ENCODE peak calls at places on chromosomes 5 and 9, in four cellular contexts. S is Calu3, C is GM03348, E is GM12865. U is an unnamed sample.
A peak's percentile ranks its signal among the peaks of the same experiment; 100 is the strongest.

GRCh38 chr5:6713274-6714181 is at the start of gene TENT4A:
- DNase-seq in C (peak; percentile 99), E (no peak), S (no peak), U (no peak)

GRCh38 chr9:96871176-96871575 is 16.9 kb upstream of the ZNF782 start:
- DNase-seq in C (no peak), E (no peak), S (no peak), U (no peak)

GRCh38 chr5:59025734-59026133 is 442.9 kb downstream of the RAB3C start:
- DNase-seq in E (no peak), C (no peak), S (no peak), U (no peak)

GRCh38 chr5:43110606-43111170 is 10.0 kb upstream of the ZNF131 start:
- DNase-seq in C (no peak), E (peak; percentile 62), S (peak; percentile 46), U (no peak)

GRCh38 chr5:140835622-140836510 is 1.8 kb downstream of the PCDHA7 start:
- DNase-seq in E (no peak), C (no peak), S (no peak), U (no peak)

GRCh38 chr9:136614372-136614922 is 48.3 kb upstream of the EGFL7 start:
- DNase-seq in C (peak; percentile 56), S (no peak), E (no peak), U (peak; percentile 97)

GRCh38 chr5:77881528-77881927 is 105.4 kb upstream of the TBCA start:
- DNase-seq in E (no peak), C (no peak), S (no peak), U (no peak)

GRCh38 chr5:68396722-68397121 is 181.2 kb downstream of the PIK3R1 start:
- DNase-seq in C (no peak), E (no peak), S (peak; percentile 80), U (no peak)

GRCh38 chr9:36676823-36677521 is 104.3 kb downstream of the MELK start:
- DNase-seq in C (no peak), E (no peak), S (no peak), U (no peak)

GRCh38 chr5:167528651-167529050 is 762.8 kb upstream of the WWC1 start:
- DNase-seq in C (no peak), E (no peak), S (no peak), U (no peak)

GRCh38 chr9:75169623-75170022 is 81.3 kb downstream of the OSTF1 start:
- DNase-seq in C (no peak), E (no peak), S (no peak), U (no peak)

GRCh38 chr9:80874276-80874675 is 815.1 kb downstream of the TLE1 start:
- DNase-seq in E (no peak), S (no peak), C (peak; percentile 1), U (peak; percentile 93)

GRCh38 chr9:18385676-18386075 is 88.3 kb upstream of the ADAMTSL1 start:
- DNase-seq in S (no peak), E (no peak), C (peak; percentile 50), U (no peak)

GRCh38 chr5:52810426-52810825 is 22.7 kb downstream of the ITGA1 start:
- DNase-seq in E (no peak), S (no peak), C (no peak), U (no peak)

GRCh38 chr5:142151436-142152382 is 43.1 kb downstream of the NDFIP1 start:
- DNase-seq in S (peak; percentile 78), C (peak; percentile 70), E (peak; percentile 73), U (peak; percentile 60)

GRCh38 chr9:38154501-38155421 is 85.7 kb upstream of the SHB start:
- DNase-seq in C (no peak), S (no peak), E (no peak), U (no peak)

GRCh38 chr9:81562221-81563019 is 126.9 kb downstream of the TLE1 start:
- DNase-seq in S (peak; percentile 83), C (no peak), E (no peak), U (peak; percentile 90)

GRCh38 chr5:43555895-43556606 is 826 bp downstream of the PAIP1 start:
- DNase-seq in C (peak; percentile 78), S (peak; percentile 64), E (peak; percentile 54), U (peak; percentile 39)

GRCh38 chr5:147510885-147511284 is 1.0 kb upstream of the DPYSL3 start:
- DNase-seq in S (peak; percentile 5), E (no peak), C (no peak), U (no peak)

GRCh38 chr9:14312721-14313377 is 1.1 kb downstream of the NFIB start:
- DNase-seq in S (no peak), E (no peak), C (peak; percentile 35), U (no peak)

GRCh38 chr5:609506-609905 is 2.6 kb upstream of the CEP72 start:
- DNase-seq in C (no peak), S (no peak), E (no peak), U (no peak)

GRCh38 chr9:93902051-93902779 is 52.9 kb downstream of the BARX1 start:
- DNase-seq in S (no peak), C (no peak), E (no peak), U (no peak)

GRCh38 chr9:120892748-120893584 is 16.0 kb upstream of the PHF19 start:
- DNase-seq in E (peak; percentile 92), C (peak; percentile 42), S (no peak), U (peak; percentile 95)

GRCh38 chr9:138119202-138120027 is 241.8 kb downstream of the CACNA1B start:
- DNase-seq in E (no peak), C (no peak), S (no peak), U (no peak)

GRCh38 chr9:104907278-104907951 is 20.5 kb downstream of the ABCA1 start:
- DNase-seq in S (no peak), E (no peak), C (peak; percentile 75), U (peak; percentile 84)

GRCh38 chr5:176594554-176594953 is 15.4 kb downstream of the GPRIN1 start:
- DNase-seq in C (no peak), S (no peak), E (no peak), U (no peak)

GRCh38 chr5:106303911-106304310 is 1366.8 kb downstream of the EFNA5 start:
- DNase-seq in S (no peak), E (peak; percentile 3), C (no peak), U (no peak)

GRCh38 chr5:53936481-53937352 is 373.7 kb downstream of the ARL15 start:
- DNase-seq in E (no peak), S (no peak), C (peak; percentile 21), U (no peak)

GRCh38 chr5:82910905-82911304 is 166.3 kb downstream of the TMEM167A start:
- DNase-seq in S (no peak), E (no peak), C (no peak), U (no peak)

GRCh38 chr5:177015156-177015555 is 7.3 kb upstream of the ZNF346 start:
- DNase-seq in S (no peak), C (no peak), E (no peak), U (no peak)

GRCh38 chr5:118862596-118862995 is 125.8 kb downstream of the DTWD2 start:
- DNase-seq in S (no peak), E (no peak), C (peak; percentile 3), U (peak; percentile 18)

GRCh38 chr9:30846644-30847043 is 1537.8 kb upstream of the ACO1 start:
- DNase-seq in S (no peak), C (no peak), E (no peak), U (no peak)

GRCh38 chr5:95281211-95281610 is 3.7 kb downstream of the MCTP1 start:
- DNase-seq in C (peak; percentile 19), S (no peak), E (no peak), U (peak; percentile 73)